ENCODE peak calls at places on chromosomes 12 and 14, in six cellular contexts. H is coronary artery, N is heart left ventricle, R is GDM1, T is mesothelial cell of epicardium, C is type B pancreatic cell. Y is an unnamed sample.

GRCh38 chr12:1517007-1517406 is 77.4 kb downstream of the FBXL14 start:
- DNase-seq in H (peak; percentile 41), N (no peak), R (no peak), T (no peak), C (no peak), Y (no peak)

GRCh38 chr14:102849522-102850379 is 72.5 kb downstream of the TRAF3 start:
- DNase-seq in H (no peak), N (no peak), R (no peak), T (no peak), C (no peak), Y (peak; percentile 11)

GRCh38 chr14:44112774-44113460 is 394.2 kb downstream of the FSCB start:
- DNase-seq in H (no peak), N (no peak), R (no peak), T (no peak), C (no peak), Y (no peak)

GRCh38 chr14:75044760-75045159 is 6.5 kb downstream of the MLH3 start:
- DNase-seq in H (no peak), N (no peak), R (no peak), T (no peak), C (no peak), Y (peak; percentile 18)

GRCh38 chr14:91890291-91890749 is 23.0 kb upstream of the TC2N start:
- DNase-seq in H (no peak), N (peak; percentile 45), R (no peak), T (no peak), C (no peak), Y (no peak)

GRCh38 chr14:95058491-95058890 is 98.8 kb downstream of the DICER1 start:
- DNase-seq in H (no peak), N (no peak), R (no peak), T (no peak), C (no peak), Y (no peak)

GRCh38 chr14:56172571-56172971 is 54.4 kb downstream of the PELI2 start:
- DNase-seq in H (no peak), N (no peak), R (no peak), T (no peak), C (no peak), Y (no peak)

GRCh38 chr12:75969768-75970167 is 61.8 kb downstream of the PHLDA1 start:
- DNase-seq in H (no peak), N (no peak), R (no peak), T (no peak), C (no peak), Y (no peak)

GRCh38 chr12:114777052-114777451 is 93.1 kb upstream of the TBX3 start:
- DNase-seq in H (no peak), N (no peak), R (no peak), T (no peak), C (no peak), Y (no peak)

GRCh38 chr12:49622501-49623141 is 740 bp upstream of the PRPF40B start:
- DNase-seq in H (peak; percentile 73), N (no peak), R (no peak), T (no peak), C (no peak), Y (no peak)

GRCh38 chr14:49977126-49977841 is 84.4 kb downstream of the ARF6 start:
- DNase-seq in H (no peak), N (no peak), R (peak; percentile 49), T (no peak), C (no peak), Y (peak; percentile 35)

GRCh38 chr14:24712374-24712773 is 78.4 kb upstream of the GZMB start:
- DNase-seq in H (no peak), N (no peak), R (no peak), T (no peak), C (no peak), Y (no peak)

GRCh38 chr14:22382955-22383354 is 206.1 kb downstream of the DAD1 start:
- DNase-seq in H (no peak), N (no peak), R (no peak), T (no peak), C (no peak), Y (no peak)

GRCh38 chr14:104420990-104421389 is 158.6 kb upstream of the C14orf180 start:
- DNase-seq in H (no peak), N (no peak), R (no peak), T (no peak), C (peak; percentile 60), Y (no peak)

GRCh38 chr12:31023271-31023724 is 50.4 kb upstream of the DDX11 start:
- DNase-seq in H (peak; percentile 63), N (no peak), R (no peak), T (peak; percentile 25), C (no peak), Y (no peak)

GRCh38 chr12:4014858-4015224 is 141.6 kb upstream of the PARP11 start:
- DNase-seq in H (no peak), N (no peak), R (no peak), T (no peak), C (no peak), Y (no peak)

GRCh38 chr14:76112889-76113611 is 38.7 kb upstream of the GPATCH2L start:
- DNase-seq in H (no peak), N (no peak), R (no peak), T (no peak), C (no peak), Y (no peak)

GRCh38 chr12:11761869-11762567 is 112.5 kb downstream of the ETV6 start:
- DNase-seq in H (no peak), N (no peak), R (no peak), T (no peak), C (no peak), Y (no peak)

GRCh38 chr12:112716099-112717093 is 75.2 kb upstream of the RPH3A start:
- DNase-seq in H (no peak), N (no peak), R (no peak), T (no peak), C (no peak), Y (peak; percentile 48)

GRCh38 chr12:93780115-93780641 is 103.0 kb downstream of the CRADD start:
- DNase-seq in H (no peak), N (no peak), R (no peak), T (no peak), C (no peak), Y (no peak)

GRCh38 chr14:65206448-65207096 is 104.3 kb upstream of the MAX start:
- DNase-seq in H (no peak), N (no peak), R (peak; percentile 15), T (no peak), C (no peak), Y (no peak)

GRCh38 chr12:2287151-2287550 is 234.4 kb downstream of the CACNA1C start:
- DNase-seq in H (peak; percentile 79), N (peak; percentile 68), R (no peak), T (no peak), C (no peak), Y (no peak)

GRCh38 chr14:105882626-105883025 is 356.2 kb downstream of the TMEM121 start:
- DNase-seq in H (peak; percentile 53), N (no peak), R (no peak), T (peak; percentile 29), C (peak; percentile 50), Y (no peak)

GRCh38 chr12:129848921-129849320 is 54.9 kb downstream of the TMEM132D start:
- DNase-seq in H (no peak), N (no peak), R (no peak), T (no peak), C (no peak), Y (no peak)

GRCh38 chr12:102220736-102221135 is 23.1 kb upstream of the PMCH start:
- DNase-seq in H (no peak), N (no peak), R (no peak), T (no peak), C (no peak), Y (no peak)

GRCh38 chr14:91872517-91873470 is 5.5 kb upstream of the TC2N start:
- DNase-seq in H (peak; percentile 93), N (peak; percentile 75), R (no peak), T (no peak), C (no peak), Y (no peak)

GRCh38 chr12:47190905-47191304 is 111.1 kb upstream of the AMIGO2 start:
- DNase-seq in H (no peak), N (no peak), R (no peak), T (no peak), C (no peak), Y (no peak)

GRCh38 chr14:87615822-87616679 is 376.9 kb downstream of the GALC start:
- DNase-seq in H (no peak), N (peak; percentile 38), R (peak; percentile 30), T (peak; percentile 70), C (peak; percentile 69), Y (peak; percentile 35)

GRCh38 chr12:14995583-14996425 is 23.0 kb downstream of the PDE6H start:
- DNase-seq in H (no peak), N (no peak), R (no peak), T (no peak), C (no peak), Y (peak; percentile 6)

GRCh38 chr12:7241404-7242005 is 52.0 kb downstream of the PEX5 start:
- DNase-seq in H (no peak), N (no peak), R (no peak), T (no peak), C (no peak), Y (peak; percentile 78)

GRCh38 chr14:31340297-31341063 is 79.9 kb downstream of the HEATR5A start:
- DNase-seq in H (no peak), N (no peak), R (no peak), T (no peak), C (no peak), Y (no peak)

GRCh38 chr14:36655054-36655381 is 6.6 kb upstream of the PAX9 start:
- DNase-seq in H (no peak), N (no peak), R (no peak), T (no peak), C (no peak), Y (no peak)

GRCh38 chr14:68584786-68585185 is 208.1 kb downstream of the ZFP36L1 start:
- DNase-seq in H (no peak), N (no peak), R (no peak), T (no peak), C (no peak), Y (no peak)

GRCh38 chr12:102539651-102540553 is 59.5 kb upstream of the IGF1 start:
- DNase-seq in H (no peak), N (no peak), R (no peak), T (no peak), C (no peak), Y (no peak)

GRCh38 chr14:70821916-70822705 is 12.8 kb upstream of the MAP3K9 start:
- DNase-seq in H (peak; percentile 76), N (peak; percentile 53), R (no peak), T (peak; percentile 64), C (peak; percentile 73), Y (no peak)

GRCh38 chr14:101636081-101636560 is 74.8 kb downstream of the DIO3 start:
- DNase-seq in H (no peak), N (no peak), R (no peak), T (no peak), C (no peak), Y (no peak)

GRCh38 chr12:53825246-53826081 is 73.7 kb upstream of the CISTR start:
- DNase-seq in H (no peak), N (no peak), R (no peak), T (no peak), C (no peak), Y (no peak)

GRCh38 chr14:101480022-101480746 is 81.1 kb upstream of the DIO3 start:
- DNase-seq in H (no peak), N (no peak), R (no peak), T (peak; percentile 22), C (peak; percentile 47), Y (no peak)

Y was measured in K562.